ENCODE peak calls at places on chromosome 1, in four cellular contexts. One of them, this sample, is unnamed.

GRCh38 chr1:12073796-12074195 is 10.7 kb downstream of the TNFRSF8 start:
- DNase-seq in ovary: no peak
- DNase-seq in activated T-cell treated with anti-CD3 and anti-CD28 coated beads, Interleukin-2, amount 50 U/mL, for 72 hours: no peak
- DNase-seq in globus pallidus: no peak
- DNase-seq in this sample: no peak

GRCh38 chr1:82094136-82094535 is 293.4 kb downstream of the ADGRL2 start:
- DNase-seq in ovary: no peak
- DNase-seq in activated T-cell treated with anti-CD3 and anti-CD28 coated beads, Interleukin-2, amount 50 U/mL, for 72 hours: no peak
- DNase-seq in globus pallidus: no peak
- DNase-seq in this sample: no peak

GRCh38 chr1:87318806-87319205 is 9.9 kb upstream of the LMO4 start:
- DNase-seq in ovary: no peak
- DNase-seq in activated T-cell treated with anti-CD3 and anti-CD28 coated beads, Interleukin-2, amount 50 U/mL, for 72 hours: no peak
- DNase-seq in globus pallidus: no peak
- DNase-seq in this sample: no peak

GRCh38 chr1:53046930-53047329 is 15.1 kb upstream of the PODN start:
- DNase-seq in ovary: peak; percentile 62
- DNase-seq in activated T-cell treated with anti-CD3 and anti-CD28 coated beads, Interleukin-2, amount 50 U/mL, for 72 hours: no peak
- DNase-seq in globus pallidus: no peak
- DNase-seq in this sample: peak; percentile 18

GRCh38 chr1:70156529-70157120 is 48.8 kb downstream of the LRRC40 start:
- DNase-seq in ovary: no peak
- DNase-seq in activated T-cell treated with anti-CD3 and anti-CD28 coated beads, Interleukin-2, amount 50 U/mL, for 72 hours: no peak
- DNase-seq in globus pallidus: no peak
- DNase-seq in this sample: no peak

GRCh38 chr1:53462213-53462612 is 3.0 kb downstream of the DMRTB1 start:
- DNase-seq in ovary: no peak
- DNase-seq in activated T-cell treated with anti-CD3 and anti-CD28 coated beads, Interleukin-2, amount 50 U/mL, for 72 hours: no peak
- DNase-seq in globus pallidus: no peak
- DNase-seq in this sample: no peak

GRCh38 chr1:21066365-21067012 is 110.2 kb downstream of the EIF4G3 start:
- DNase-seq in ovary: no peak
- DNase-seq in activated T-cell treated with anti-CD3 and anti-CD28 coated beads, Interleukin-2, amount 50 U/mL, for 72 hours: no peak
- DNase-seq in globus pallidus: no peak
- DNase-seq in this sample: no peak

GRCh38 chr1:228334226-228334935 is 72.3 kb downstream of the TRIM11 start:
- DNase-seq in ovary: peak; percentile 8
- DNase-seq in activated T-cell treated with anti-CD3 and anti-CD28 coated beads, Interleukin-2, amount 50 U/mL, for 72 hours: no peak
- DNase-seq in globus pallidus: no peak
- DNase-seq in this sample: no peak

GRCh38 chr1:167438171-167439138 is 79.9 kb downstream of the CD247 start:
- DNase-seq in ovary: no peak
- DNase-seq in activated T-cell treated with anti-CD3 and anti-CD28 coated beads, Interleukin-2, amount 50 U/mL, for 72 hours: no peak
- DNase-seq in globus pallidus: no peak
- DNase-seq in this sample: no peak

GRCh38 chr1:110098222-110099026 is 13.8 kb upstream of the UBL4B start:
- DNase-seq in ovary: no peak
- DNase-seq in activated T-cell treated with anti-CD3 and anti-CD28 coated beads, Interleukin-2, amount 50 U/mL, for 72 hours: no peak
- DNase-seq in globus pallidus: no peak
- DNase-seq in this sample: no peak

GRCh38 chr1:42639116-42639515 is 19.1 kb upstream of the PPIH start:
- DNase-seq in ovary: no peak
- DNase-seq in activated T-cell treated with anti-CD3 and anti-CD28 coated beads, Interleukin-2, amount 50 U/mL, for 72 hours: no peak
- DNase-seq in globus pallidus: no peak
- DNase-seq in this sample: no peak

GRCh38 chr1:31790641-31791091 is 25.2 kb downstream of the SPOCD1 start:
- DNase-seq in ovary: peak; percentile 32
- DNase-seq in activated T-cell treated with anti-CD3 and anti-CD28 coated beads, Interleukin-2, amount 50 U/mL, for 72 hours: no peak
- DNase-seq in globus pallidus: no peak
- DNase-seq in this sample: no peak

GRCh38 chr1:116501041-116501869 is 69.6 kb downstream of the CD58 start:
- DNase-seq in ovary: no peak
- DNase-seq in activated T-cell treated with anti-CD3 and anti-CD28 coated beads, Interleukin-2, amount 50 U/mL, for 72 hours: no peak
- DNase-seq in globus pallidus: no peak
- DNase-seq in this sample: no peak

GRCh38 chr1:57307382-57307781 is 116.5 kb downstream of the DAB1 start:
- DNase-seq in ovary: no peak
- DNase-seq in activated T-cell treated with anti-CD3 and anti-CD28 coated beads, Interleukin-2, amount 50 U/mL, for 72 hours: peak; percentile 9
- DNase-seq in globus pallidus: no peak
- DNase-seq in this sample: no peak

GRCh38 chr1:4836574-4836973 is 182.2 kb downstream of the AJAP1 start:
- DNase-seq in ovary: no peak
- DNase-seq in activated T-cell treated with anti-CD3 and anti-CD28 coated beads, Interleukin-2, amount 50 U/mL, for 72 hours: no peak
- DNase-seq in globus pallidus: no peak
- DNase-seq in this sample: no peak

GRCh38 chr1:181119076-181119989 is 30.8 kb downstream of the IER5 start:
- DNase-seq in ovary: no peak
- DNase-seq in activated T-cell treated with anti-CD3 and anti-CD28 coated beads, Interleukin-2, amount 50 U/mL, for 72 hours: no peak
- DNase-seq in globus pallidus: no peak
- DNase-seq in this sample: peak; percentile 97

GRCh38 chr1:118304722-118305344 is 119.8 kb upstream of the SPAG17 start:
- DNase-seq in ovary: no peak
- DNase-seq in activated T-cell treated with anti-CD3 and anti-CD28 coated beads, Interleukin-2, amount 50 U/mL, for 72 hours: no peak
- DNase-seq in globus pallidus: no peak
- DNase-seq in this sample: peak; percentile 39

GRCh38 chr1:19643602-19644419 is at the start of gene NBL1:
- DNase-seq in ovary: peak; percentile 91
- DNase-seq in activated T-cell treated with anti-CD3 and anti-CD28 coated beads, Interleukin-2, amount 50 U/mL, for 72 hours: peak; percentile 80
- DNase-seq in globus pallidus: peak; percentile 38
- DNase-seq in this sample: no peak

GRCh38 chr1:9825101-9826074 is 1.6 kb upstream of the CLSTN1 start:
- DNase-seq in ovary: peak; percentile 69
- DNase-seq in activated T-cell treated with anti-CD3 and anti-CD28 coated beads, Interleukin-2, amount 50 U/mL, for 72 hours: peak; percentile 48
- DNase-seq in globus pallidus: peak; percentile 36
- DNase-seq in this sample: peak; percentile 94

GRCh38 chr1:160626560-160627342 is 20.1 kb downstream of the SLAMF1 start:
- DNase-seq in ovary: no peak
- DNase-seq in activated T-cell treated with anti-CD3 and anti-CD28 coated beads, Interleukin-2, amount 50 U/mL, for 72 hours: no peak
- DNase-seq in globus pallidus: no peak
- DNase-seq in this sample: no peak

GRCh38 chr1:150764617-150765090 is 924 bp downstream of the CTSS start:
- DNase-seq in ovary: no peak
- DNase-seq in activated T-cell treated with anti-CD3 and anti-CD28 coated beads, Interleukin-2, amount 50 U/mL, for 72 hours: no peak
- DNase-seq in globus pallidus: no peak
- DNase-seq in this sample: peak; percentile 90

GRCh38 chr1:21903638-21904474 is 33.3 kb downstream of the HSPG2 start:
- DNase-seq in ovary: no peak
- DNase-seq in activated T-cell treated with anti-CD3 and anti-CD28 coated beads, Interleukin-2, amount 50 U/mL, for 72 hours: no peak
- DNase-seq in globus pallidus: no peak
- DNase-seq in this sample: no peak

GRCh38 chr1:212609701-212610574 is 1.4 kb downstream of the ATF3 start:
- DNase-seq in ovary: no peak
- DNase-seq in activated T-cell treated with anti-CD3 and anti-CD28 coated beads, Interleukin-2, amount 50 U/mL, for 72 hours: no peak
- DNase-seq in globus pallidus: no peak
- DNase-seq in this sample: no peak

GRCh38 chr1:69967245-69967766 is 238.1 kb downstream of the LRRC40 start:
- DNase-seq in ovary: no peak
- DNase-seq in activated T-cell treated with anti-CD3 and anti-CD28 coated beads, Interleukin-2, amount 50 U/mL, for 72 hours: no peak
- DNase-seq in globus pallidus: no peak
- DNase-seq in this sample: no peak

GRCh38 chr1:214012418-214012817 is 24.6 kb downstream of the PROX1 start:
- DNase-seq in ovary: no peak
- DNase-seq in activated T-cell treated with anti-CD3 and anti-CD28 coated beads, Interleukin-2, amount 50 U/mL, for 72 hours: no peak
- DNase-seq in globus pallidus: no peak
- DNase-seq in this sample: no peak

GRCh38 chr1:81374481-81374880 is 426.3 kb upstream of the ADGRL2 start:
- DNase-seq in ovary: no peak
- DNase-seq in activated T-cell treated with anti-CD3 and anti-CD28 coated beads, Interleukin-2, amount 50 U/mL, for 72 hours: no peak
- DNase-seq in globus pallidus: no peak
- DNase-seq in this sample: no peak

This sample was measured in renal cortical epithelial cell.